ENCODE peak calls at places on chromosomes 16 and 17, in four cellular contexts. F is prostate gland, N is upper lobe of left lung, C is stomach. J is an unnamed sample.

GRCh38 chr16:19380316-19380715 is 37.4 kb upstream of the TMC5 start:
- DNase-seq in F (no peak), N (no peak), C (no peak), J (no peak)

GRCh38 chr16:4517812-4518211 is 20.8 kb downstream of the CDIP1 start:
- DNase-seq in F (no peak), N (no peak), C (no peak), J (no peak)

GRCh38 chr16:83393196-83393981 is 414.4 kb upstream of the HSBP1 start:
- DNase-seq in F (peak; percentile 7), N (no peak), C (no peak), J (no peak)

GRCh38 chr16:22073350-22073749 is 19.0 kb upstream of the VWA3A start:
- DNase-seq in F (no peak), N (no peak), C (no peak), J (no peak)

GRCh38 chr16:3157229-3158013 is 22.6 kb downstream of the ZNF213 start:
- DNase-seq in F (peak; percentile 39), N (peak; percentile 89), C (peak; percentile 72), J (no peak)

GRCh38 chr17:75036643-75037268 is 10.0 kb downstream of the ATP5PD start:
- DNase-seq in F (peak; percentile 78), N (no peak), C (peak; percentile 85), J (no peak)

GRCh38 chr17:12342609-12343248 is 322.1 kb downstream of the MAP2K4 start:
- DNase-seq in F (no peak), N (no peak), C (peak; percentile 62), J (no peak)

GRCh38 chr17:79645022-79645776 is 34.3 kb upstream of the RBFOX3 start:
- DNase-seq in F (no peak), N (no peak), C (peak; percentile 18), J (peak; percentile 79)

GRCh38 chr16:88334517-88335149 is 48.1 kb upstream of the ZNF469 start:
- DNase-seq in F (no peak), N (no peak), C (no peak), J (no peak)

GRCh38 chr16:71484006-71484893 is 4.9 kb downstream of the ZNF19 start:
- DNase-seq in F (peak; percentile 86), N (peak; percentile 93), C (peak; percentile 89), J (peak; percentile 93)

GRCh38 chr17:27497696-27498095 is 41.4 kb downstream of the KSR1 start:
- DNase-seq in F (peak; percentile 81), N (no peak), C (no peak), J (no peak)

GRCh38 chr17:8430966-8431365 is 4.7 kb upstream of the NDEL1 start:
- DNase-seq in F (no peak), N (no peak), C (no peak), J (peak; percentile 93)

GRCh38 chr16:89050119-89050867 is 43.4 kb upstream of the ACSF3 start:
- DNase-seq in F (no peak), N (peak; percentile 73), C (no peak), J (no peak)

GRCh38 chr16:31385680-31386079 is 7.5 kb upstream of the ITGAD start:
- DNase-seq in F (no peak), N (no peak), C (no peak), J (no peak)

GRCh38 chr17:81086789-81087551 is 52.0 kb downstream of the BAIAP2 start:
- DNase-seq in F (no peak), N (no peak), C (peak; percentile 59), J (no peak)

GRCh38 chr16:19377864-19378263 is 39.8 kb upstream of the TMC5 start:
- DNase-seq in F (no peak), N (no peak), C (no peak), J (no peak)

GRCh38 chr16:85253127-85253941 is 141.1 kb upstream of the CIBAR2 start:
- DNase-seq in F (peak; percentile 32), N (peak; percentile 92), C (peak; percentile 70), J (no peak)

GRCh38 chr16:55470533-55471371 is 8.2 kb upstream of the MMP2 start:
- DNase-seq in F (peak; percentile 71), N (no peak), C (peak; percentile 49), J (no peak)

GRCh38 chr16:55475919-55476318 is 3.1 kb upstream of the MMP2 start:
- DNase-seq in F (no peak), N (no peak), C (no peak), J (no peak)

GRCh38 chr16:55474821-55475220 is 4.2 kb upstream of the MMP2 start:
- DNase-seq in F (no peak), N (no peak), C (no peak), J (no peak)

GRCh38 chr16:55471448-55472097 is 7.4 kb upstream of the MMP2 start:
- DNase-seq in F (no peak), N (no peak), C (no peak), J (no peak)

DNA sequence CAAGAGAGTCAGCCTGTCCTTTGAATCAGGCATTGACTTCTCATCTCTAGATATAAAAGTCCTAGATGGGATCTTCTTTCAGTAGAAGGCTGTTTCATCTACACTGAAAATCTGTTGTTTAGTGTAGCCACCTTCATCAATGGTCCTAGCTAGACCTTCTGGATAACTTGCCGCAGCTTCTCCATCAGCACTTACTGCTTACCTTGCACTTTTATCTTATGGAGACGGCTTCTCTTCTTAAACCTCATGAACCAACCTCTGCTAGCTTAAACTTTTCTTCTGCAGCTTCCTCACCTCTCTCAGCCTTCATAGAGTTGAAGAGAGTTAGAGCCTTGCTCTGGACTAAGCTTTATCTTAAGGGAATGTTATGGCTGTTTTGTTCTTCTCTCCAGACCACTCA is 5.4 kb upstream of the MMP2 start:
- DNase-seq in F (no peak), N (no peak), C (no peak), J (no peak)
- TF ChIP-seq CTCF in F (no peak), N (no peak), C (no peak), J (no peak)

GRCh38 chr16:56451753-56452689 is 667 bp downstream of the OGFOD1 start:
- DNase-seq in F (peak; percentile 14), N (no peak), C (no peak), J (no peak)

GRCh38 chr16:56448005-56448404 is 3.1 kb downstream of the NUDT21 start:
- DNase-seq in F (no peak), N (no peak), C (no peak), J (no peak)

GRCh38 chr16:56450275-56450889 is 750 bp downstream of the NUDT21 start:
- DNase-seq in F (no peak), N (no peak), C (no peak), J (no peak)

DNA sequence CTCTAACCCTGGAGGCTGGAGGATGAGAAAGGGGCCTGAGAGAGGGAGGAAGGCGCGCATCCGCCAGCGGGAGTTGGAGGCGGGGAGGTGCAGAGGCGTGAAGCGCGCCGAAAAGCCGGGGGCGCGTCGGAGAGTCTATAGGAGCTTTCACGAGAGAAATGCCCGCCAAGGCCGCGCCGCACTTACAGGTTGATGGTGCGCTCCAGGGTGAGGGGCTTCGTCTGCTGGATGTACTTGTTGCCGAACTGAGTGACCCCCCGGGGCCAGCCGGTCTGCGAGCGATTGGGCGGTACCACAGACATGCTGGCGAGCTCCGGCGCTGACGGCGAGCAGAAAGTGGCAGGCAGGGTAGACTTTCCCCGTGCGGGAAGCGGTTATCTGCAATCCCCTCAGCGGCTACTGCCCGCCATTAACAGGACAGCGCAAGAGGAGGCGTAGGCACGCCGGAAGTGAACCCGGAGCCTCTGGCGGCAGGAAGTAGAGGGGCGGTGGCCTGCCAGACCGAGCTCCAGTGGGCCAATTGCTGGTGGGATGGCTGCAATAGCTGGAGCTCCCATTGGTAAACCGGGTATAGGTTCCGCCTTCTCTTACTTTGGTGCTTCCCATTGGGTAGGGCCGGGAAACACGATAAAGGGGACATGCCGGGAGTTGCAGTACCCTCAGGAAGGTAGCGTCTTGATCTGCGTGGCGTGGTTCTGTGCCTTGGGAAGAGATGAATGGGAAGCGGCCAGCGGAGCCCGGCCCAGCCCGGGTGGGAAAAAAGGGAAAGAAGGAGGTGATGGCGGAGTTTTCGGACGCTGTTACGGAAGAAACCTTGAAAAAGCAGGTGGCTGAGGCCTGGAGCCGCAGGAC is at the start of the genes NUDT21 and OGFOD1:
- DNase-seq in F (peak; percentile 97), N (peak; percentile 91), C (peak; percentile 94), J (no peak)
- TF ChIP-seq POLR2A in F (peak; percentile 58), N (peak; percentile 74), C (no peak), J (no peak)

GRCh38 chr17:428414-428813 is 75.8 kb upstream of the RPH3AL start:
- DNase-seq in F (no peak), N (no peak), C (no peak), J (no peak)

GRCh38 chr17:429589-429988 is 77.0 kb upstream of the RPH3AL start:
- DNase-seq in F (no peak), N (no peak), C (no peak), J (no peak)

GRCh38 chr17:427327-427726 is 74.7 kb upstream of the RPH3AL start:
- DNase-seq in F (no peak), N (no peak), C (no peak), J (no peak)

GRCh38 chr17:431494-431893 is 78.9 kb upstream of the RPH3AL start:
- DNase-seq in F (no peak), N (no peak), C (no peak), J (no peak)

GRCh38 chr17:427891-428290 is 75.3 kb upstream of the RPH3AL start:
- DNase-seq in F (no peak), N (no peak), C (no peak), J (no peak)
- H3K4me3 ChIP-seq in F (no peak overlapping the region), N (no peak overlapping the region), C (no peak overlapping the region), J (no peak overlapping the region)

DNA sequence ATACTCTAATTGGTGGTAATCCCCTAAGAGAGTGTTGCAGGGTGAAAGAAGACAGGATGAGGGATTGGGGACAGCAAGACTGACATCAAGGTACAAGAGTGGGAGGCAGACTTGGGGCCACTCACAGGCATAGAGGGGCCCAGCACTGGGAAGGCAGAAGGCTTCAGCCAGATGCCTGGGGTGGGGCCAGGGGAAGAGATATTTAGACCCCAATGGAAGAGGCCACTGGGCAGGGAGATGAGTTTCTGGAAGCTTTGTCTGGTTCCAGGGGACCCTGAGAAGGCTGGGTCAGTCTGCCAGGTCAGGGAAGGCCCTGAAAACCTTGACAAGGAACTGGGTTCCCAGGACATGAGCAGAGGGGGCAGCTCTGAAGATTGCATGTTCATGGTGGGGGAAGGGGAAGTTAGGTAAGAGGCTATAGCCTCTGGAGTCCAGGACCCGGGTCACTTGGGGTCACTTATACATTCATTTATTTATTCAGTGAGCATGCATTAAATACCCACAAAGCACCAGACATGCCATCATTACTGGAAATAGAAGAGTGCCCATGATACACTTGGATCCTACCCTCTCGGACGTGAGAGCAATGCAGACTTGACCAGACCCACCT is 92.9 kb downstream of the TMEM132E start:
- DNase-seq in F (no peak), N (no peak), C (no peak), J (peak; percentile 72)
- TF ChIP-seq CTCF in F (no peak), N (no peak), C (no peak), J (no peak)

DNA sequence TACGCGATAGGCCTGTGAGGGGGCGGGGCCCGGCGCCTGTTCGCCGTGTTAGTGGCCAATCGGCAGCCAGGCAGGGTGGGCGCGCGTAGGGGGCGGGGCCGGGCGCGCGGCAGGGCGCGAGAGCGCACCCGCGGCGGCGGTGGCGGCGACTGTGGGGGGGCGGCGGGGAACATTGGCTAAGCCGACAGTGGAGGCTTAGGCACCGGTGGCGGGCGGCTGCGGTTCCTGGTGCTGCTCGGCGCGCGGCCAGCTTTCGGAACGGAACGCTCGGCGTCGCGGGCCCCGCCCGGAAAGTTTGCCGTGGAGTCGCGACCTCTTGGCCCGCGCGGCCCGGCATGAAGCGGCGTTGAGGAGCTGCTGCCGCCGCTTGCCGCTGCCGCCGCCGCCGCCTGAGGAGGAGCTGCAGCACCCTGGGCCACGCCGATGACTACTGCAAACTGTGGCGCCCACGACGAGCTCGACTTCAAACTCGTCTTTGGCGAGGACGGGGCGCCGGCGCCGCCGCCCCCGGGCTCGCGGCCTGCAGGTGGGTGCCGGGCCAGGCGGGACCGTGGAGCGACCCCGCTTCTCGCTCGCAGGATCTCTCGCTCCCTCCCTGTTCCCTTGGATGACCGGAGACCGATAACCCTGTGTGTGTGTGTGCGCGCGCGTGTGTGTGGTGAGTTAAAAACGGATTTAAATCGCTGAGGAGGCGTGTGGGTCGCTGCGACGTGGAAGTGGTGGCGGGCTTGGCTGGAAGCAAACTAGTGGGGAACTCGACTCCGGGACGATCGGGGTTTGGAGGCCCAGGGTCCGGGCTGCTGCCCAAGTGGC is at the start of gene NFATC3:
- DNase-seq in F (peak; percentile 98), N (peak; percentile 100), C (peak; percentile 99), J (no peak)
- TF ChIP-seq POLR2A in F (peak; percentile 73), N (peak; percentile 88), C (no peak), J (no peak)

J was measured in vagina.